ENCODE peak calls at places on chromosomes 6 and 20, in five cellular contexts. M is breast epithelium, K is fibroblast of lung, H is A549, Q is stomach. X is an unnamed sample. For H3K9me3, the result is how much of the 10 kb centered on the place peaks cover.

GRCh38 chr20:61699184-61700066 is 366.3 kb downstream of the TAF4 start:
- DNase-seq in Q (no peak), K (peak), M (no peak), H (no peak), X (no peak)

GRCh38 chr6:32167154-32167760 is 2.9 kb downstream of the EGFL8 start:
- DNase-seq in M (no peak), K (no peak), H (no peak), Q (no peak), X (no peak)

GRCh38 chr20:24443436-24443835 is 26.0 kb upstream of the SYNDIG1 start:
- DNase-seq in M (no peak), K (no peak), H (no peak), Q (no peak), X (no peak)

GRCh38 chr20:17747431-17747846 is 47.7 kb downstream of the BANF2 start:
- DNase-seq in Q (peak), H (peak), M (no peak), K (peak), X (no peak)

GRCh38 chr6:134177753-134178229 is 125.4 kb upstream of the SLC2A12 start:
- DNase-seq in H (no peak), K (peak), Q (no peak), M (no peak), X (no peak)

GRCh38 chr6:5422321-5422915 is 161.1 kb downstream of the FARS2 start:
- DNase-seq in K (peak), M (no peak), H (no peak), Q (peak), X (no peak)

GRCh38 chr6:160092602-160093001 is 29.0 kb upstream of the SLC22A1 start:
- DNase-seq in Q (no peak), H (no peak), M (no peak), K (no peak), X (no peak)

GRCh38 chr6:155319902-155320301 is 5.6 kb upstream of the TFB1M start:
- DNase-seq in Q (no peak), K (no peak), H (no peak), M (no peak), X (no peak)

GRCh38 chr6:125201961-125202729 is 48.6 kb downstream of the TPD52L1 start:
- DNase-seq in M (no peak), K (peak), H (peak), Q (peak), X (no peak)

GRCh38 chr20:63794614-63795013 is 36.5 kb downstream of the ZBTB46 start:
- DNase-seq in H (no peak), M (no peak), Q (no peak), K (no peak), X (no peak)

GRCh38 chr20:16701296-16701695 is 28.5 kb upstream of the SNRPB2 start:
- DNase-seq in M (no peak), H (no peak), Q (peak), K (no peak), X (no peak)

GRCh38 chr6:45812937-45813336 is 202.7 kb downstream of the CLIC5 start:
- DNase-seq in K (peak), Q (no peak), M (no peak), H (no peak), X (no peak)

GRCh38 chr6:131995924-131996323 is 44.8 kb upstream of the CCN2 start:
- DNase-seq in K (peak), Q (no peak), H (peak), M (no peak), X (no peak)

GRCh38 chr20:958936-959815 is 42.9 kb downstream of the RSPO4 start:
- DNase-seq in H (no peak), Q (no peak), M (no peak), K (no peak), X (no peak)

GRCh38 chr6:125906158-125906998 is 50.2 kb upstream of the HINT3 start:
- DNase-seq in K (no peak), H (peak), M (no peak), Q (peak), X (no peak)

GRCh38 chr6:30711758-30712380 is 5.2 kb downstream of the MDC1 start:
- DNase-seq in H (no peak), Q (no peak), M (no peak), K (no peak), X (no peak)

GRCh38 chr6:153563001-153563400 is 431.9 kb upstream of the RGS17 start:
- DNase-seq in M (no peak), K (no peak), H (no peak), Q (no peak), X (no peak)

DNA sequence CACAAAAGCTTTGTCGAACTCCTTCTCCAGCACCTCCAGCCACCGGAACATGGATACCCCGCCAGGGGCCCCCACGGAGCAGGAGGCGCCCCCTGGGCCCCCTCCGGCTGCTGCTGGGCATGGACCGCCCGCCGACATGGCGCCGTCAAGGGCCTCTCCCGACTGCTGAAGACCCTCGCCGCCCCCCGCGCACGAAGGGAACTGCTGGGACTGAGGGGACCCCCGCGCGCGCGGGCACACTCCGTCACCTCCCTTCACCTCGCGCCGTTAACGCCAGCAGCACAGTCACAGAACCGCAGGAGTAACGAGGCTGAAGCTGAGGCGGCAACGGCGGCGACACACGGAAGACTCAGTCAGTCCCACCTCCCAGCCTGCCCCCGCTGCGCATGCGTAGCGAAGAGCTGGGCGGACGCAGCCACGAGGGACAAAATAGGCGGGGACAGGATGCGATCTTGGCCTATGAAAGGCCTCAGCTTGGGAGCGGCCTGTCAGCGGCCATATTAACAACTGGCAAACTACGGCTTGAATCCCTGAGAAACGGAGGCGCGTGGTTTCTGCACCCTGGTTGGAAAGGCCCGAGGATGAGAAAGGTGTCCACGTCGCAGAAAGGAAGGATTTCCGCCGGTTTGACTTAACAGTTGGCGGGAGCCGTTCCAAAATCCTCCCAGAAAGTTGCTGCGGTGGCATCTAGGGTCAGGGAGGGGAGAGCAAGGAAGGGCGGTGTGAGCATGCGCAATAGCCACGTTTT is at the start of gene GOPC:
- DNase-seq in Q (peak), M (peak), H (peak), K (peak), X (peak)
- TF ChIP-seq CTCF in Q (no peak), M (peak), H (no peak), K (peak), X (no peak)

GRCh38 chr6:137868721-137869631 is 1.9 kb downstream of the TNFAIP3 start:
- DNase-seq in K (no peak), M (no peak), Q (no peak), H (no peak), X (no peak)
- H3K27ac ChIP-seq in K (peak), M (no peak), Q (peak), H (no peak), X (peak)

DNA sequence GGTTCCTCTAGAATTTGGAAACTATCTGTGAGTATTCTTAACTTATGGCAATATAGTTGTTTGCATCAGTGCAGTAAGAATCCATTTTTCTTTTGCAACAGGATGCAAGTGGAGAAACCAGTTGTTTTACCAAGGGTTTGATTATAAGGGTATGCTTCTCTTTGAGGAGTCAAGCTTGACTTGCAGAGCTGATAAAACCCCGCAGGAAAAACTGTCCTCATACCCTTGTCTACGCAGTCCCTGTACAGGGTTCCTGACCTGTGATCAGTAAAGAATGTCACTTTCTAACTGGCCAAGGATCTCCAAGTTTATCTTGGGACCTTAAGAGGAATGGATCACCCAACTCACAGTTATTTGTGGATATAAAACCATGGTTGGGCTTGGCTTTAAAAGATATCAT is 161.1 kb upstream of the OLIG3 start:
- DNase-seq in M (no peak), H (no peak), Q (no peak), K (no peak), X (no peak)
- H3K9me3 ChIP-seq in M (under half), H (under half), Q (under half), K (under half), X (under half)

DNA sequence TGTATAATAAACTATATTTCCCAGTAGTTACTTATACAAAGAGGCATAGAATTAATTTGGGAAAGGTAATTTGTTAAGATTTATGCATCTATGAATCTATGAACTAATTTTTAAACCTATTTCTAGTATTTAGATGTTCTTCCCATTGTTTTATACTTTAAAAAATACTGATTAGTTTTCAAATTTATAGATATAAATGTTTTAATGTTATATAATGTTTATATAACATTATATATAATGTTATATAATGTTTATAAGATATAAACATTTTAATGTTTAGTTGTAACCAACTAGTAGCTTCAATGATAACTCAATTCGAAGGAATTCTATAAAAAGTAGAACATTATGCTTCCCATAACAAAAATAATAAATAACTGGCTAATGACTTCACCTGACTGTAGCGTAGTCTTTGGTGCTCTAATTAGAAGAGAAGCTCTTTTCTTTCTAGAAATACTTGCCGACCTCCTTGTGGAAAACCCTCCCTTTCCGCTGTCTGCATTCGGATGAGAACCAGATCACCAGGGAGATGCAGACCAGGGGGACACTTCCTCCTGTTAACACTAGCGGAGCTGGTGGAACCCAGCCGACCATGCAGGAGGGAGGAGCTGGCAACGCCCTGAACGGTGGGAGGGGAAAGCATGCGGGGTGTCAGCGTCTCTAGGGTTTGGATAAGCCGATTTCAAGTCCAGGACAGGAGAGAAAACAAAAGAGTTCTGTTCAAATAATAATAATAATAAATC is 158.4 kb downstream of the OR2B2 start:
- DNase-seq in K (peak), Q (peak), M (no peak), H (peak), X (no peak)
- TF ChIP-seq CTCF in K (peak), Q (no peak), M (no peak), H (no peak), X (no peak)

DNA sequence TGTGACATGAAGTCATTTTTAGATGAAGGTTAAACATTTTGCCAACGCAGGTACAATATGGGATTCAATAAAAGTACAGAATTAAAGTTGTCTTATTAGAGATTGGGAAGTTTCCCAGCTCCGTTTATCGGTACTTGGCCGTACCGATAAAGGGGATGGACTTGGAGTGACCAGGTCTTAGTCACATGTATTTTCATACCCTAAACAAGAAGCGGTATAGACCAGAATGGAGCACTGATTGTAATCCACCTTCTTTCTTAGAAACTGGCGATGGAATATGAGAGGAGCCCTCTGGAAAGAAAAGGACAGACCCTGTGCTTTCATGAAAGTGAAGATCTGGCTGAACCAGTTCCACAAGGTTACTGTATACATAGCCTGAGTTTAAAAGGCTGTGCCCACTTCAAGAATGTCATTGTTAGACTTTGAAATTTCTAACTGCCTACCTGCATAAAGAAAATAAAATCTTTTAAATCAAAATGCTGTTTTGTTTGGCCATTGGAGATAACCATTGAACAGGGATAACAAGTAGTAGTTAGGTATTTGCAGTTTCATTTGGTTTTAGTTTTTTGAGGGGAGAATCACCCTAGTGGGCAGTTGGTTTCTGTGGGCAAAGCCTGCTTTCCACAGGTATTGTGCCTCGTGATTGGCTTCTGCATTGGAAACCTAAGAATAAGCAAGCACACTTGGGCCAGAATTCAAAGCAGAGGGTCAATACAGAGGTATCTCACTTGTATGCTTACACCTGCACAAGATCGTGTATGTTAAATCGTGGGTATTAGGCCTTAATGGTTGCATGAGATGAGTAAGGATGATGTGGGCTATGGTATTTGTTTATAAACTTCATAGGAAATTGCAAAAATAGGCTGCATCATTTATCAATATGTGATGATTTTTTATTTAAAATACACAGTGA is 11.2 kb upstream of the ZNFX1 start:
- DNase-seq in K (no peak), Q (no peak), M (no peak), H (no peak), X (no peak)
- H3K27ac ChIP-seq in K (no peak), Q (peak), M (peak), H (no peak), X (no peak)

X was measured in vagina.